ENCODE peak calls at places on chromosome 7, in nine cellular contexts. One of them, this sample, is unnamed.

GRCh38 chr7:48376263-48376662 is 205.0 kb downstream of the ABCA13 start:
- DNase-seq in AG04450: no peak
- DNase-seq in LHCN-M2: peak; percentile 77
- DNase-seq in stimulated activated CD8-positive, alpha-beta memory T cell treated with anti-CD3 and anti-CD28 coated beads, Interleukin-12 subunit alpha, Interleukin-12 subunit beta, amount 100 ng/mL, for 4 hours: no peak
- DNase-seq in brain microvascular endothelial cell: no peak
- DNase-seq in ascending aorta: no peak
- DNase-seq in cerebellar cortex: no peak
- DNase-seq in COLO829: no peak
- DNase-seq in HFFc6: no peak
- DNase-seq in this sample: no peak

GRCh38 chr7:79716329-79716728 is 262.9 kb upstream of the MAGI2 start:
- DNase-seq in AG04450: no peak
- DNase-seq in LHCN-M2: no peak
- DNase-seq in stimulated activated CD8-positive, alpha-beta memory T cell treated with anti-CD3 and anti-CD28 coated beads, Interleukin-12 subunit alpha, Interleukin-12 subunit beta, amount 100 ng/mL, for 4 hours: no peak
- DNase-seq in brain microvascular endothelial cell: no peak
- DNase-seq in ascending aorta: no peak
- DNase-seq in cerebellar cortex: no peak
- DNase-seq in COLO829: no peak
- DNase-seq in HFFc6: no peak
- DNase-seq in this sample: no peak

GRCh38 chr7:5424689-5425506 is 1.3 kb upstream of the TNRC18 start:
- DNase-seq in AG04450: no peak
- DNase-seq in LHCN-M2: peak; percentile 61
- DNase-seq in stimulated activated CD8-positive, alpha-beta memory T cell treated with anti-CD3 and anti-CD28 coated beads, Interleukin-12 subunit alpha, Interleukin-12 subunit beta, amount 100 ng/mL, for 4 hours: no peak
- DNase-seq in brain microvascular endothelial cell: no peak
- DNase-seq in ascending aorta: no peak
- DNase-seq in cerebellar cortex: peak; percentile 63
- DNase-seq in COLO829: no peak
- DNase-seq in HFFc6: peak; percentile 17
- DNase-seq in this sample: peak; percentile 62

GRCh38 chr7:30032310-30033125 is 4.3 kb downstream of the PLEKHA8 start:
- DNase-seq in AG04450: peak; percentile 68
- DNase-seq in LHCN-M2: no peak
- DNase-seq in stimulated activated CD8-positive, alpha-beta memory T cell treated with anti-CD3 and anti-CD28 coated beads, Interleukin-12 subunit alpha, Interleukin-12 subunit beta, amount 100 ng/mL, for 4 hours: no peak
- DNase-seq in brain microvascular endothelial cell: no peak
- DNase-seq in ascending aorta: no peak
- DNase-seq in cerebellar cortex: no peak
- DNase-seq in COLO829: no peak
- DNase-seq in HFFc6: peak; percentile 74
- DNase-seq in this sample: no peak

GRCh38 chr7:46494026-46494425 is 573.0 kb upstream of the IGFBP3 start:
- DNase-seq in AG04450: peak; percentile 11
- DNase-seq in LHCN-M2: peak; percentile 34
- DNase-seq in stimulated activated CD8-positive, alpha-beta memory T cell treated with anti-CD3 and anti-CD28 coated beads, Interleukin-12 subunit alpha, Interleukin-12 subunit beta, amount 100 ng/mL, for 4 hours: no peak
- DNase-seq in brain microvascular endothelial cell: peak; percentile 16
- DNase-seq in ascending aorta: no peak
- DNase-seq in cerebellar cortex: no peak
- DNase-seq in COLO829: peak; percentile 23
- DNase-seq in HFFc6: peak; percentile 76
- DNase-seq in this sample: no peak

GRCh38 chr7:39650676-39651075 is 27.3 kb downstream of the RALA start:
- DNase-seq in AG04450: peak; percentile 18
- DNase-seq in LHCN-M2: peak; percentile 40
- DNase-seq in stimulated activated CD8-positive, alpha-beta memory T cell treated with anti-CD3 and anti-CD28 coated beads, Interleukin-12 subunit alpha, Interleukin-12 subunit beta, amount 100 ng/mL, for 4 hours: no peak
- DNase-seq in brain microvascular endothelial cell: peak; percentile 64
- DNase-seq in ascending aorta: no peak
- DNase-seq in cerebellar cortex: no peak
- DNase-seq in COLO829: no peak
- DNase-seq in HFFc6: peak; percentile 50
- DNase-seq in this sample: no peak

GRCh38 chr7:120055300-120055699 is 217.7 kb upstream of the KCND2 start:
- DNase-seq in AG04450: no peak
- DNase-seq in LHCN-M2: peak; percentile 93
- DNase-seq in stimulated activated CD8-positive, alpha-beta memory T cell treated with anti-CD3 and anti-CD28 coated beads, Interleukin-12 subunit alpha, Interleukin-12 subunit beta, amount 100 ng/mL, for 4 hours: no peak
- DNase-seq in brain microvascular endothelial cell: peak; percentile 85
- DNase-seq in ascending aorta: no peak
- DNase-seq in cerebellar cortex: no peak
- DNase-seq in COLO829: no peak
- DNase-seq in HFFc6: peak; percentile 79
- DNase-seq in this sample: no peak

GRCh38 chr7:155871211-155871610 is 58.9 kb upstream of the SHH start:
- DNase-seq in AG04450: no peak
- DNase-seq in LHCN-M2: no peak
- DNase-seq in stimulated activated CD8-positive, alpha-beta memory T cell treated with anti-CD3 and anti-CD28 coated beads, Interleukin-12 subunit alpha, Interleukin-12 subunit beta, amount 100 ng/mL, for 4 hours: no peak
- DNase-seq in brain microvascular endothelial cell: no peak
- DNase-seq in ascending aorta: no peak
- DNase-seq in cerebellar cortex: no peak
- DNase-seq in COLO829: no peak
- DNase-seq in HFFc6: no peak
- DNase-seq in this sample: no peak

GRCh38 chr7:55382251-55382650 is 17.1 kb downstream of the LANCL2 start:
- DNase-seq in AG04450: no peak
- DNase-seq in LHCN-M2: no peak
- DNase-seq in stimulated activated CD8-positive, alpha-beta memory T cell treated with anti-CD3 and anti-CD28 coated beads, Interleukin-12 subunit alpha, Interleukin-12 subunit beta, amount 100 ng/mL, for 4 hours: no peak
- DNase-seq in brain microvascular endothelial cell: no peak
- DNase-seq in ascending aorta: no peak
- DNase-seq in cerebellar cortex: no peak
- DNase-seq in COLO829: no peak
- DNase-seq in HFFc6: no peak
- DNase-seq in this sample: no peak

GRCh38 chr7:23422904-23423303 is 47.4 kb downstream of the IGF2BP3 start:
- DNase-seq in AG04450: no peak
- DNase-seq in LHCN-M2: no peak
- DNase-seq in stimulated activated CD8-positive, alpha-beta memory T cell treated with anti-CD3 and anti-CD28 coated beads, Interleukin-12 subunit alpha, Interleukin-12 subunit beta, amount 100 ng/mL, for 4 hours: no peak
- DNase-seq in brain microvascular endothelial cell: no peak
- DNase-seq in ascending aorta: no peak
- DNase-seq in cerebellar cortex: no peak
- DNase-seq in COLO829: no peak
- DNase-seq in HFFc6: no peak
- DNase-seq in this sample: no peak

GRCh38 chr7:94394399-94395140 is at the start of gene COL1A2:
- DNase-seq in AG04450: peak; percentile 98
- DNase-seq in LHCN-M2: peak; percentile 93
- DNase-seq in stimulated activated CD8-positive, alpha-beta memory T cell treated with anti-CD3 and anti-CD28 coated beads, Interleukin-12 subunit alpha, Interleukin-12 subunit beta, amount 100 ng/mL, for 4 hours: no peak
- DNase-seq in brain microvascular endothelial cell: peak; percentile 96
- DNase-seq in ascending aorta: peak; percentile 44
- DNase-seq in cerebellar cortex: no peak
- DNase-seq in COLO829: no peak
- DNase-seq in HFFc6: peak; percentile 97
- DNase-seq in this sample: no peak

GRCh38 chr7:24701232-24701898 is 55.9 kb downstream of the GSDME start:
- DNase-seq in AG04450: peak; percentile 92
- DNase-seq in LHCN-M2: peak; percentile 97
- DNase-seq in stimulated activated CD8-positive, alpha-beta memory T cell treated with anti-CD3 and anti-CD28 coated beads, Interleukin-12 subunit alpha, Interleukin-12 subunit beta, amount 100 ng/mL, for 4 hours: no peak
- DNase-seq in brain microvascular endothelial cell: peak; percentile 90
- DNase-seq in ascending aorta: no peak
- DNase-seq in cerebellar cortex: no peak
- DNase-seq in COLO829: no peak
- DNase-seq in HFFc6: peak; percentile 91
- DNase-seq in this sample: peak; percentile 48

GRCh38 chr7:130993671-130994365 is 259.8 kb upstream of the KLF14 start:
- DNase-seq in AG04450: no peak
- DNase-seq in LHCN-M2: no peak
- DNase-seq in stimulated activated CD8-positive, alpha-beta memory T cell treated with anti-CD3 and anti-CD28 coated beads, Interleukin-12 subunit alpha, Interleukin-12 subunit beta, amount 100 ng/mL, for 4 hours: no peak
- DNase-seq in brain microvascular endothelial cell: no peak
- DNase-seq in ascending aorta: no peak
- DNase-seq in cerebellar cortex: no peak
- DNase-seq in COLO829: no peak
- DNase-seq in HFFc6: no peak
- DNase-seq in this sample: no peak

GRCh38 chr7:30852360-30852709 is 59.3 kb upstream of the AQP1 start:
- DNase-seq in AG04450: no peak
- DNase-seq in LHCN-M2: no peak
- DNase-seq in stimulated activated CD8-positive, alpha-beta memory T cell treated with anti-CD3 and anti-CD28 coated beads, Interleukin-12 subunit alpha, Interleukin-12 subunit beta, amount 100 ng/mL, for 4 hours: no peak
- DNase-seq in brain microvascular endothelial cell: no peak
- DNase-seq in ascending aorta: no peak
- DNase-seq in cerebellar cortex: no peak
- DNase-seq in COLO829: no peak
- DNase-seq in HFFc6: no peak
- DNase-seq in this sample: no peak

GRCh38 chr7:42198974-42199668 is 37.9 kb downstream of the GLI3 start:
- DNase-seq in AG04450: no peak
- DNase-seq in LHCN-M2: peak; percentile 71
- DNase-seq in stimulated activated CD8-positive, alpha-beta memory T cell treated with anti-CD3 and anti-CD28 coated beads, Interleukin-12 subunit alpha, Interleukin-12 subunit beta, amount 100 ng/mL, for 4 hours: no peak
- DNase-seq in brain microvascular endothelial cell: no peak
- DNase-seq in ascending aorta: no peak
- DNase-seq in cerebellar cortex: no peak
- DNase-seq in COLO829: no peak
- DNase-seq in HFFc6: peak; percentile 78
- DNase-seq in this sample: no peak

GRCh38 chr7:41447106-41448042 is 255.5 kb downstream of the INHBA start:
- DNase-seq in AG04450: no peak
- DNase-seq in LHCN-M2: no peak
- DNase-seq in stimulated activated CD8-positive, alpha-beta memory T cell treated with anti-CD3 and anti-CD28 coated beads, Interleukin-12 subunit alpha, Interleukin-12 subunit beta, amount 100 ng/mL, for 4 hours: no peak
- DNase-seq in brain microvascular endothelial cell: no peak
- DNase-seq in ascending aorta: no peak
- DNase-seq in cerebellar cortex: no peak
- DNase-seq in COLO829: no peak
- DNase-seq in HFFc6: no peak
- DNase-seq in this sample: no peak

GRCh38 chr7:144824360-144824759 is 11.5 kb downstream of the TPK1 start:
- DNase-seq in AG04450: peak; percentile 8
- DNase-seq in LHCN-M2: peak; percentile 76
- DNase-seq in stimulated activated CD8-positive, alpha-beta memory T cell treated with anti-CD3 and anti-CD28 coated beads, Interleukin-12 subunit alpha, Interleukin-12 subunit beta, amount 100 ng/mL, for 4 hours: no peak
- DNase-seq in brain microvascular endothelial cell: peak; percentile 8
- DNase-seq in ascending aorta: no peak
- DNase-seq in cerebellar cortex: no peak
- DNase-seq in COLO829: peak; percentile 70
- DNase-seq in HFFc6: peak; percentile 27
- DNase-seq in this sample: no peak

GRCh38 chr7:47833211-47833610 is 115.1 kb downstream of the PKD1L1 start:
- DNase-seq in AG04450: no peak
- DNase-seq in LHCN-M2: no peak
- DNase-seq in stimulated activated CD8-positive, alpha-beta memory T cell treated with anti-CD3 and anti-CD28 coated beads, Interleukin-12 subunit alpha, Interleukin-12 subunit beta, amount 100 ng/mL, for 4 hours: no peak
- DNase-seq in brain microvascular endothelial cell: no peak
- DNase-seq in ascending aorta: no peak
- DNase-seq in cerebellar cortex: no peak
- DNase-seq in COLO829: no peak
- DNase-seq in HFFc6: no peak
- DNase-seq in this sample: no peak

GRCh38 chr7:103343758-103344452 is 662 bp downstream of the DNAJC2 start:
- DNase-seq in AG04450: no peak
- DNase-seq in LHCN-M2: peak; percentile 45
- DNase-seq in stimulated activated CD8-positive, alpha-beta memory T cell treated with anti-CD3 and anti-CD28 coated beads, Interleukin-12 subunit alpha, Interleukin-12 subunit beta, amount 100 ng/mL, for 4 hours: peak; percentile 10
- DNase-seq in brain microvascular endothelial cell: peak; percentile 16
- DNase-seq in ascending aorta: no peak
- DNase-seq in cerebellar cortex: peak; percentile 20
- DNase-seq in COLO829: no peak
- DNase-seq in HFFc6: peak; percentile 40
- DNase-seq in this sample: no peak

GRCh38 chr7:145036592-145037386 is 200.9 kb upstream of the TPK1 start:
- DNase-seq in AG04450: no peak
- DNase-seq in LHCN-M2: peak; percentile 9
- DNase-seq in stimulated activated CD8-positive, alpha-beta memory T cell treated with anti-CD3 and anti-CD28 coated beads, Interleukin-12 subunit alpha, Interleukin-12 subunit beta, amount 100 ng/mL, for 4 hours: no peak
- DNase-seq in brain microvascular endothelial cell: peak; percentile 36
- DNase-seq in ascending aorta: no peak
- DNase-seq in cerebellar cortex: peak; percentile 28
- DNase-seq in COLO829: peak; percentile 20
- DNase-seq in HFFc6: peak; percentile 8
- DNase-seq in this sample: peak; percentile 36

GRCh38 chr7:142669074-142669654 is 80.1 kb upstream of the PRSS1 start:
- DNase-seq in AG04450: no peak
- DNase-seq in LHCN-M2: peak; percentile 63
- DNase-seq in stimulated activated CD8-positive, alpha-beta memory T cell treated with anti-CD3 and anti-CD28 coated beads, Interleukin-12 subunit alpha, Interleukin-12 subunit beta, amount 100 ng/mL, for 4 hours: no peak
- DNase-seq in brain microvascular endothelial cell: peak; percentile 11
- DNase-seq in ascending aorta: no peak
- DNase-seq in cerebellar cortex: peak; percentile 62
- DNase-seq in COLO829: peak; percentile 19
- DNase-seq in HFFc6: peak; percentile 12
- DNase-seq in this sample: no peak

GRCh38 chr7:143410523-143411004 is 1.9 kb upstream of the EPHA1 start:
- DNase-seq in AG04450: no peak
- DNase-seq in LHCN-M2: no peak
- DNase-seq in stimulated activated CD8-positive, alpha-beta memory T cell treated with anti-CD3 and anti-CD28 coated beads, Interleukin-12 subunit alpha, Interleukin-12 subunit beta, amount 100 ng/mL, for 4 hours: no peak
- DNase-seq in brain microvascular endothelial cell: no peak
- DNase-seq in ascending aorta: no peak
- DNase-seq in cerebellar cortex: no peak
- DNase-seq in COLO829: no peak
- DNase-seq in HFFc6: no peak
- DNase-seq in this sample: no peak

GRCh38 chr7:156261581-156261980 is 379.0 kb upstream of the RNF32 start:
- DNase-seq in AG04450: no peak
- DNase-seq in LHCN-M2: no peak
- DNase-seq in stimulated activated CD8-positive, alpha-beta memory T cell treated with anti-CD3 and anti-CD28 coated beads, Interleukin-12 subunit alpha, Interleukin-12 subunit beta, amount 100 ng/mL, for 4 hours: no peak
- DNase-seq in brain microvascular endothelial cell: no peak
- DNase-seq in ascending aorta: no peak
- DNase-seq in cerebellar cortex: no peak
- DNase-seq in COLO829: no peak
- DNase-seq in HFFc6: no peak
- DNase-seq in this sample: no peak

GRCh38 chr7:132577206-132578049 is 1.2 kb upstream of the PLXNA4 start:
- DNase-seq in AG04450: no peak
- DNase-seq in LHCN-M2: peak; percentile 15
- DNase-seq in stimulated activated CD8-positive, alpha-beta memory T cell treated with anti-CD3 and anti-CD28 coated beads, Interleukin-12 subunit alpha, Interleukin-12 subunit beta, amount 100 ng/mL, for 4 hours: no peak
- DNase-seq in brain microvascular endothelial cell: peak; percentile 24
- DNase-seq in ascending aorta: no peak
- DNase-seq in cerebellar cortex: peak; percentile 38
- DNase-seq in COLO829: no peak
- DNase-seq in HFFc6: no peak
- DNase-seq in this sample: peak; percentile 66

This sample was measured in putamen.